ENCODE peak calls at places on chromosomes 5 and 9, in eight cellular contexts. One of them, this sample, is unnamed.

GRCh38 chr5:143506881-143507552 is 103.5 kb upstream of the NR3C1 start:
- DNase-seq in breast epithelium: no peak
- DNase-seq in heart left ventricle: no peak
- DNase-seq in uterus: no peak
- DNase-seq in GM23248: peak; percentile 97
- DNase-seq in PC-9: peak; percentile 45
- DNase-seq in fibroblast of lung: peak; percentile 95
- DNase-seq in CD8-positive, alpha-beta memory T cell: no peak
- DNase-seq in this sample: peak; percentile 95

GRCh38 chr5:1732238-1732880 is 67.3 kb downstream of the MRPL36 start:
- DNase-seq in breast epithelium: no peak
- DNase-seq in heart left ventricle: peak; percentile 17
- DNase-seq in uterus: no peak
- DNase-seq in GM23248: no peak
- DNase-seq in PC-9: peak; percentile 12
- DNase-seq in fibroblast of lung: no peak
- DNase-seq in CD8-positive, alpha-beta memory T cell: no peak
- DNase-seq in this sample: no peak

GRCh38 chr9:88197016-88197415 is 58.7 kb upstream of the SPATA31C2 start:
- DNase-seq in breast epithelium: no peak
- DNase-seq in heart left ventricle: no peak
- DNase-seq in uterus: peak; percentile 69
- DNase-seq in GM23248: peak; percentile 78
- DNase-seq in PC-9: peak; percentile 37
- DNase-seq in fibroblast of lung: peak; percentile 84
- DNase-seq in CD8-positive, alpha-beta memory T cell: no peak
- DNase-seq in this sample: peak; percentile 78

GRCh38 chr9:18142964-18143363 is 331.0 kb upstream of the ADAMTSL1 start:
- DNase-seq in breast epithelium: no peak
- DNase-seq in heart left ventricle: no peak
- DNase-seq in uterus: no peak
- DNase-seq in GM23248: peak; percentile 20
- DNase-seq in PC-9: no peak
- DNase-seq in fibroblast of lung: no peak
- DNase-seq in CD8-positive, alpha-beta memory T cell: no peak
- DNase-seq in this sample: peak; percentile 41

GRCh38 chr5:50655810-50656205 is 10.6 kb upstream of the PARP8 start:
- DNase-seq in breast epithelium: no peak
- DNase-seq in heart left ventricle: no peak
- DNase-seq in uterus: no peak
- DNase-seq in GM23248: no peak
- DNase-seq in PC-9: peak; percentile 42
- DNase-seq in fibroblast of lung: no peak
- DNase-seq in CD8-positive, alpha-beta memory T cell: no peak
- DNase-seq in this sample: no peak

GRCh38 chr9:16705121-16705604 is 165.3 kb downstream of the BNC2 start:
- DNase-seq in breast epithelium: peak; percentile 57
- DNase-seq in heart left ventricle: peak; percentile 92
- DNase-seq in uterus: peak; percentile 88
- DNase-seq in GM23248: peak; percentile 96
- DNase-seq in PC-9: peak; percentile 77
- DNase-seq in fibroblast of lung: peak; percentile 99
- DNase-seq in CD8-positive, alpha-beta memory T cell: no peak
- DNase-seq in this sample: peak; percentile 88

GRCh38 chr9:116191757-116192415 is 38.3 kb downstream of the PAPPA start:
- DNase-seq in breast epithelium: no peak
- DNase-seq in heart left ventricle: no peak
- DNase-seq in uterus: no peak
- DNase-seq in GM23248: no peak
- DNase-seq in PC-9: no peak
- DNase-seq in fibroblast of lung: no peak
- DNase-seq in CD8-positive, alpha-beta memory T cell: no peak
- DNase-seq in this sample: no peak

GRCh38 chr5:1643651-1644392 is 120.1 kb upstream of the LPCAT1 start:
- DNase-seq in breast epithelium: no peak
- DNase-seq in heart left ventricle: no peak
- DNase-seq in uterus: no peak
- DNase-seq in GM23248: peak; percentile 37
- DNase-seq in PC-9: no peak
- DNase-seq in fibroblast of lung: no peak
- DNase-seq in CD8-positive, alpha-beta memory T cell: no peak
- DNase-seq in this sample: no peak

GRCh38 chr5:112967520-112968083 is 9.0 kb upstream of the DCP2 start:
- DNase-seq in breast epithelium: no peak
- DNase-seq in heart left ventricle: no peak
- DNase-seq in uterus: no peak
- DNase-seq in GM23248: no peak
- DNase-seq in PC-9: no peak
- DNase-seq in fibroblast of lung: no peak
- DNase-seq in CD8-positive, alpha-beta memory T cell: no peak
- DNase-seq in this sample: no peak

GRCh38 chr5:56705217-56705616 is 110.1 kb upstream of the MAP3K1 start:
- DNase-seq in breast epithelium: no peak
- DNase-seq in heart left ventricle: no peak
- DNase-seq in uterus: no peak
- DNase-seq in GM23248: no peak
- DNase-seq in PC-9: no peak
- DNase-seq in fibroblast of lung: no peak
- DNase-seq in CD8-positive, alpha-beta memory T cell: no peak
- DNase-seq in this sample: no peak

GRCh38 chr5:34914671-34915138 is 599 bp downstream of the RAD1 start:
- DNase-seq in breast epithelium: no peak
- DNase-seq in heart left ventricle: no peak
- DNase-seq in uterus: peak; percentile 35
- DNase-seq in GM23248: peak; percentile 54
- DNase-seq in PC-9: no peak
- DNase-seq in fibroblast of lung: peak; percentile 45
- DNase-seq in CD8-positive, alpha-beta memory T cell: no peak
- DNase-seq in this sample: peak; percentile 56

GRCh38 chr9:90801507-90802289 is at the start of gene SYK:
- DNase-seq in breast epithelium: peak; percentile 53
- DNase-seq in heart left ventricle: peak; percentile 66
- DNase-seq in uterus: no peak
- DNase-seq in GM23248: no peak
- DNase-seq in PC-9: peak; percentile 74
- DNase-seq in fibroblast of lung: no peak
- DNase-seq in CD8-positive, alpha-beta memory T cell: no peak
- DNase-seq in this sample: no peak

GRCh38 chr5:108521841-108522506 is 140.1 kb upstream of the FBXL17 start:
- DNase-seq in breast epithelium: no peak
- DNase-seq in heart left ventricle: no peak
- DNase-seq in uterus: no peak
- DNase-seq in GM23248: peak; percentile 73
- DNase-seq in PC-9: peak; percentile 9
- DNase-seq in fibroblast of lung: peak; percentile 48
- DNase-seq in CD8-positive, alpha-beta memory T cell: peak; percentile 17
- DNase-seq in this sample: peak; percentile 87

GRCh38 chr5:886051-886450 is 6.5 kb downstream of the BRD9 start:
- DNase-seq in breast epithelium: no peak
- DNase-seq in heart left ventricle: no peak
- DNase-seq in uterus: no peak
- DNase-seq in GM23248: no peak
- DNase-seq in PC-9: no peak
- DNase-seq in fibroblast of lung: no peak
- DNase-seq in CD8-positive, alpha-beta memory T cell: no peak
- DNase-seq in this sample: no peak

GRCh38 chr5:139104577-139105271 is 93.4 kb downstream of the SIL1 start:
- DNase-seq in breast epithelium: no peak
- DNase-seq in heart left ventricle: peak; percentile 66
- DNase-seq in uterus: peak; percentile 84
- DNase-seq in GM23248: peak; percentile 97
- DNase-seq in PC-9: no peak
- DNase-seq in fibroblast of lung: peak; percentile 96
- DNase-seq in CD8-positive, alpha-beta memory T cell: no peak
- DNase-seq in this sample: peak; percentile 74

GRCh38 chr5:126370796-126371718 is 52.2 kb upstream of the GRAMD2B start:
- DNase-seq in breast epithelium: no peak
- DNase-seq in heart left ventricle: no peak
- DNase-seq in uterus: no peak
- DNase-seq in GM23248: peak; percentile 74
- DNase-seq in PC-9: no peak
- DNase-seq in fibroblast of lung: peak; percentile 76
- DNase-seq in CD8-positive, alpha-beta memory T cell: no peak
- DNase-seq in this sample: no peak

GRCh38 chr5:89213584-89213983 is 330.6 kb upstream of the MEF2C start:
- DNase-seq in breast epithelium: no peak
- DNase-seq in heart left ventricle: no peak
- DNase-seq in uterus: no peak
- DNase-seq in GM23248: peak; percentile 76
- DNase-seq in PC-9: no peak
- DNase-seq in fibroblast of lung: peak; percentile 92
- DNase-seq in CD8-positive, alpha-beta memory T cell: no peak
- DNase-seq in this sample: peak; percentile 90

GRCh38 chr9:134253596-134254205 is 72.6 kb upstream of the RXRA start:
- DNase-seq in breast epithelium: no peak
- DNase-seq in heart left ventricle: no peak
- DNase-seq in uterus: no peak
- DNase-seq in GM23248: peak; percentile 86
- DNase-seq in PC-9: no peak
- DNase-seq in fibroblast of lung: peak; percentile 57
- DNase-seq in CD8-positive, alpha-beta memory T cell: no peak
- DNase-seq in this sample: peak; percentile 33

GRCh38 chr5:146042628-146043279 is 62.6 kb downstream of the PLAC8L1 start:
- DNase-seq in breast epithelium: no peak
- DNase-seq in heart left ventricle: no peak
- DNase-seq in uterus: no peak
- DNase-seq in GM23248: peak; percentile 36
- DNase-seq in PC-9: peak; percentile 66
- DNase-seq in fibroblast of lung: peak; percentile 90
- DNase-seq in CD8-positive, alpha-beta memory T cell: no peak
- DNase-seq in this sample: peak; percentile 30

GRCh38 chr5:94432499-94432898 is 185.9 kb downstream of the KIAA0825 start:
- DNase-seq in breast epithelium: no peak
- DNase-seq in heart left ventricle: no peak
- DNase-seq in uterus: no peak
- DNase-seq in GM23248: peak; percentile 51
- DNase-seq in PC-9: peak; percentile 3
- DNase-seq in fibroblast of lung: peak; percentile 52
- DNase-seq in CD8-positive, alpha-beta memory T cell: no peak
- DNase-seq in this sample: peak; percentile 62

GRCh38 chr5:67246108-67246507 is 49.5 kb upstream of the CD180 start:
- DNase-seq in breast epithelium: no peak
- DNase-seq in heart left ventricle: no peak
- DNase-seq in uterus: no peak
- DNase-seq in GM23248: peak; percentile 74
- DNase-seq in PC-9: no peak
- DNase-seq in fibroblast of lung: peak; percentile 70
- DNase-seq in CD8-positive, alpha-beta memory T cell: peak; percentile 59
- DNase-seq in this sample: peak; percentile 95

GRCh38 chr9:14133394-14133793 is 180.5 kb downstream of the NFIB start:
- DNase-seq in breast epithelium: no peak
- DNase-seq in heart left ventricle: no peak
- DNase-seq in uterus: no peak
- DNase-seq in GM23248: no peak
- DNase-seq in PC-9: no peak
- DNase-seq in fibroblast of lung: peak; percentile 30
- DNase-seq in CD8-positive, alpha-beta memory T cell: no peak
- DNase-seq in this sample: no peak

GRCh38 chr5:172151661-172152210 is 36.3 kb downstream of the STK10 start:
- DNase-seq in breast epithelium: no peak
- DNase-seq in heart left ventricle: no peak
- DNase-seq in uterus: no peak
- DNase-seq in GM23248: no peak
- DNase-seq in PC-9: no peak
- DNase-seq in fibroblast of lung: no peak
- DNase-seq in CD8-positive, alpha-beta memory T cell: no peak
- DNase-seq in this sample: no peak

GRCh38 chr9:137044502-137045177 is 1.3 kb downstream of the NPDC1 start:
- DNase-seq in breast epithelium: no peak
- DNase-seq in heart left ventricle: peak; percentile 65
- DNase-seq in uterus: no peak
- DNase-seq in GM23248: peak; percentile 36
- DNase-seq in PC-9: peak; percentile 61
- DNase-seq in fibroblast of lung: no peak
- DNase-seq in CD8-positive, alpha-beta memory T cell: no peak
- DNase-seq in this sample: no peak
- H3K4me1 ChIP-seq in breast epithelium: peaks cover 12% of the 10 kb centered on the region
- H3K4me1 ChIP-seq in heart left ventricle: peaks cover 11% of the 10 kb centered on the region
- H3K4me1 ChIP-seq in uterus: no peaks in the 10 kb centered on the region
- H3K4me1 ChIP-seq in GM23248: peaks cover 8% of the 10 kb centered on the region
- H3K4me1 ChIP-seq in PC-9: peaks cover 15% of the 10 kb centered on the region
- H3K4me1 ChIP-seq in fibroblast of lung: peaks cover 6% of the 10 kb centered on the region
- H3K4me1 ChIP-seq in CD8-positive, alpha-beta memory T cell: peaks cover 27% of the 10 kb centered on the region
- H3K4me1 ChIP-seq in this sample: peaks cover 17% of the 10 kb centered on the region

GRCh38 chr9:136085815-136086212 is 9.3 kb downstream of the NACC2 start:
- DNase-seq in breast epithelium: no peak
- DNase-seq in heart left ventricle: peak; percentile 88
- DNase-seq in uterus: no peak
- DNase-seq in GM23248: no peak
- DNase-seq in PC-9: no peak
- DNase-seq in fibroblast of lung: no peak
- DNase-seq in CD8-positive, alpha-beta memory T cell: no peak
- DNase-seq in this sample: no peak
- H3K4me1 ChIP-seq in breast epithelium: peaks cover 28% of the 10 kb centered on the region
- H3K4me1 ChIP-seq in heart left ventricle: peaks cover 78% of the 10 kb centered on the region
- H3K4me1 ChIP-seq in uterus: no peaks in the 10 kb centered on the region
- H3K4me1 ChIP-seq in GM23248: no peaks in the 10 kb centered on the region
- H3K4me1 ChIP-seq in PC-9: no peaks in the 10 kb centered on the region
- H3K4me1 ChIP-seq in fibroblast of lung: no peaks in the 10 kb centered on the region
- H3K4me1 ChIP-seq in CD8-positive, alpha-beta memory T cell: peaks cover 6% of the 10 kb centered on the region
- H3K4me1 ChIP-seq in this sample: peaks cover 8% of the 10 kb centered on the region

DNA sequence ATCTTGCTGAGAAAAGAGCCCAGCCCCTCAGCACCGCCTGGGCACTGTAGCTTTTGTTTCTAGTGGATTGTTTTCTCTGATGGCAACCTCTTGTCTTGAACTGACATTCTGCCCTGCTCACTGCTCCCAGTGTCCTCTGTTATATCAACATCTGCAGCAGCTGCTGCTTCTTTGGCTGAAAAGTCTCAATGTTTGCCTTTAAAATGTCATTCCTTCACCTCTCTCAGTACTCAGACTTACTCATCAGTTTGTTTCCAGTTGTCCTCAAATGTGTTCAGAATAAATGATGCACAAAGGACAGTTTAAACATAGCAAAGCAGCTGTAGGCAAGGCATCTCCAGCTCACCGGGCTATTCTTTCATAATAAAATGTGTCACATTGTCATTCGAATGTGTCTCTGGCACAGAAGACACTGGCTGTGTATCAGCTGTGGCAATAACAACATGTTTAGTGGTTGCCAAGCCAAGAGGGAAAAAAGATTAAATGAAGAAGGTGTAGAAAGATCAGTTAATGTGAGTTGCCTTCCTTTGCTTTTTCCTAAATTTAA is 590.9 kb upstream of the ZNF608 start:
- DNase-seq in breast epithelium: no peak
- DNase-seq in heart left ventricle: no peak
- DNase-seq in uterus: no peak
- DNase-seq in GM23248: no peak
- DNase-seq in PC-9: no peak
- DNase-seq in fibroblast of lung: no peak
- DNase-seq in CD8-positive, alpha-beta memory T cell: no peak
- DNase-seq in this sample: no peak
- H3K4me1 ChIP-seq in breast epithelium: no peaks in the 10 kb centered on the region
- H3K4me1 ChIP-seq in heart left ventricle: no peaks in the 10 kb centered on the region
- H3K4me1 ChIP-seq in uterus: no peaks in the 10 kb centered on the region
- H3K4me1 ChIP-seq in GM23248: no peaks in the 10 kb centered on the region
- H3K4me1 ChIP-seq in PC-9: no peaks in the 10 kb centered on the region
- H3K4me1 ChIP-seq in fibroblast of lung: peaks cover 5% of the 10 kb centered on the region
- H3K4me1 ChIP-seq in CD8-positive, alpha-beta memory T cell: no peaks in the 10 kb centered on the region
- H3K4me1 ChIP-seq in this sample: peaks cover 3% of the 10 kb centered on the region

DNA sequence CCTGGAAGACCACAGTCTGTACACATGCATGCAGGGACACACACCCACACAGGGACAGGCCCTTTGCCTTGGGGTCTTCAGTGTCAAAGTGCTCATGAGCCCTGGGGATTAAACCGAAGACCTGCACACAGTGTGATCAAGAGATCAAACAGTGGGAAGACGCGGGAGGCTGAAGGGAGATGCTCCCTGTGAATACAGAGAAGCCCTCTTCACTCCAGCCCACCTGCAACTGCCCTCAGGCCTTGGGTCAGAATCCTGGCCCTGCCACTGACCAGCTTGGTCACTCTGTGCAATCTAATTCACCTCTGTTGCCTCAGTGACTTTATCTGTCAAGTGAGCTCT is 2.9 kb downstream of the RALGDS start:
- DNase-seq in breast epithelium: no peak
- DNase-seq in heart left ventricle: peak; percentile 13
- DNase-seq in uterus: no peak
- DNase-seq in GM23248: no peak
- DNase-seq in PC-9: no peak
- DNase-seq in fibroblast of lung: no peak
- DNase-seq in CD8-positive, alpha-beta memory T cell: no peak
- DNase-seq in this sample: no peak
- H3K4me1 ChIP-seq in breast epithelium: peaks cover 59% of the 10 kb centered on the region
- H3K4me1 ChIP-seq in heart left ventricle: peaks cover 74% of the 10 kb centered on the region
- H3K4me1 ChIP-seq in uterus: no peaks in the 10 kb centered on the region
- H3K4me1 ChIP-seq in GM23248: peaks cover 33% of the 10 kb centered on the region
- H3K4me1 ChIP-seq in PC-9: peaks cover 25% of the 10 kb centered on the region
- H3K4me1 ChIP-seq in fibroblast of lung: peaks cover 22% of the 10 kb centered on the region
- H3K4me1 ChIP-seq in CD8-positive, alpha-beta memory T cell: peaks cover 68% of the 10 kb centered on the region
- H3K4me1 ChIP-seq in this sample: peaks cover 80% of the 10 kb centered on the region

This sample was measured in adipocyte.